ENCODE peak calls at places on chromosomes 13 and 19, in seven cellular contexts. J is epithelial cell of esophagus, C is A549, Q is left ventricle myocardium inferior, I is fibroblast of lung, L is cardiac fibroblast, M is ovary. A is an unnamed sample.

GRCh38 chr13:33146843-33147611 is 130.8 kb downstream of the KL start:
- DNase-seq in C (no peak), I (no peak), M (no peak), L (no peak), Q (no peak), J (no peak), A (no peak)

GRCh38 chr13:60001892-60002291 is 161.8 kb downstream of the DIAPH3 start:
- DNase-seq in Q (no peak), C (no peak), I (no peak), M (no peak), J (peak), L (peak), A (peak)

GRCh38 chr19:50204811-50205675 is 1.6 kb downstream of the MYH14 start:
- DNase-seq in M (no peak), Q (peak), C (no peak), I (no peak), L (no peak), J (peak), A (no peak)

GRCh38 chr13:48708764-48709163 is 55.0 kb downstream of the CYSLTR2 start:
- DNase-seq in L (no peak), I (no peak), J (no peak), Q (no peak), M (no peak), C (no peak), A (no peak)

GRCh38 chr19:35490364-35490763 is at the start of gene KRTDAP:
- DNase-seq in J (peak), L (no peak), M (no peak), I (no peak), Q (no peak), C (no peak), A (no peak)

GRCh38 chr19:46716013-46716671 is 772 bp downstream of the PRKD2 start:
- DNase-seq in I (no peak), J (no peak), Q (no peak), C (peak), L (no peak), M (no peak), A (no peak)

GRCh38 chr13:51177188-51177587 is 45.0 kb upstream of the FAM124A start:
- DNase-seq in Q (no peak), M (no peak), C (no peak), I (no peak), L (no peak), J (no peak), A (no peak)

GRCh38 chr19:8468761-8469458 is 24.1 kb downstream of the HNRNPM start:
- DNase-seq in Q (no peak), M (no peak), C (no peak), L (no peak), I (peak), J (no peak), A (peak)

GRCh38 chr19:39424934-39425333 is 10.8 kb downstream of the RPS16 start:
- DNase-seq in Q (no peak), C (no peak), J (no peak), M (peak), L (no peak), I (no peak), A (no peak)

GRCh38 chr19:35531291-35531690 is 2.0 kb upstream of the GAPDHS start:
- DNase-seq in J (peak), M (no peak), Q (no peak), I (no peak), L (no peak), C (no peak), A (no peak)

GRCh38 chr19:5036733-5037681 is 68.1 kb downstream of the KDM4B start:
- DNase-seq in M (peak), J (peak), I (peak), C (no peak), Q (peak), L (peak), A (peak)

GRCh38 chr19:42150353-42150752 is 18.1 kb upstream of the POU2F2 start:
- DNase-seq in Q (no peak), C (no peak), M (no peak), L (no peak), I (no peak), J (no peak), A (no peak)

GRCh38 chr13:105167385-105167784 is 1368.1 kb downstream of the EFNB2 start:
- DNase-seq in L (no peak), M (no peak), Q (no peak), J (no peak), C (no peak), I (no peak), A (no peak)

GRCh38 chr13:80497439-80497838 is 156.5 kb upstream of the SPRY2 start:
- DNase-seq in M (no peak), Q (no peak), C (no peak), J (no peak), I (no peak), L (no peak), A (no peak)

GRCh38 chr19:16368385-16369305 is 44.0 kb downstream of the KLF2 start:
- DNase-seq in C (no peak), I (no peak), M (peak), L (no peak), Q (no peak), J (no peak), A (no peak)

GRCh38 chr19:51514866-51515481 is 13.4 kb upstream of the SIGLEC12 start:
- DNase-seq in L (peak), M (no peak), J (peak), C (peak), I (peak), Q (no peak), A (peak)

GRCh38 chr13:94712287-94712811 is at the start of gene SOX21:
- DNase-seq in M (no peak), L (no peak), C (no peak), Q (no peak), I (peak), J (peak), A (no peak)

GRCh38 chr13:99071211-99071610 is 93.3 kb upstream of the DOCK9 start:
- DNase-seq in L (no peak), I (no peak), C (no peak), M (no peak), Q (no peak), J (no peak), A (no peak)

GRCh38 chr13:41370736-41371135 is 59.7 kb downstream of the NAA16 start:
- DNase-seq in M (no peak), J (no peak), I (no peak), C (no peak), Q (no peak), L (peak), A (no peak)

GRCh38 chr13:72523049-72523448 is 204.4 kb downstream of the MZT1 start:
- DNase-seq in L (no peak), I (no peak), M (no peak), C (no peak), Q (no peak), J (no peak), A (no peak)

GRCh38 chr19:39778763-39779162 is at the start of gene LEUTX:
- DNase-seq in M (no peak), C (no peak), Q (no peak), L (no peak), I (no peak), J (no peak), A (no peak)

GRCh38 chr13:24625870-24626419 is 54.3 kb upstream of the ATP12A start:
- DNase-seq in J (no peak), M (no peak), L (no peak), I (no peak), Q (no peak), C (no peak), A (no peak)

GRCh38 chr13:79533781-79534400 is 52.9 kb downstream of the NDFIP2 start:
- DNase-seq in I (no peak), Q (no peak), J (no peak), M (no peak), L (peak), C (no peak), A (peak)

GRCh38 chr13:99293178-99293577 is 14.0 kb downstream of the GPR183 start:
- DNase-seq in C (no peak), I (no peak), M (no peak), J (no peak), Q (no peak), L (no peak), A (no peak)

GRCh38 chr19:36030264-36031148 is 2.2 kb downstream of the CLIP3 start:
- DNase-seq in I (no peak), M (no peak), C (no peak), J (peak), Q (no peak), L (peak), A (peak)

GRCh38 chr19:55646889-55647731 is 902 bp upstream of the CCDC106 start:
- DNase-seq in Q (no peak), M (no peak), I (no peak), J (no peak), C (no peak), L (no peak), A (no peak)

GRCh38 chr13:108086678-108087077 is 128.7 kb downstream of the LIG4 start:
- DNase-seq in Q (no peak), M (no peak), C (no peak), J (peak), I (peak), L (no peak), A (peak)

GRCh38 chr19:35493971-35494370 is 3.7 kb upstream of the KRTDAP start:
- DNase-seq in I (no peak), M (no peak), C (no peak), J (peak), L (no peak), Q (no peak), A (no peak)

GRCh38 chr19:44942067-44942571 is at the start of gene APOC4:
- DNase-seq in M (no peak), C (no peak), L (no peak), I (no peak), Q (no peak), J (no peak), A (no peak)

GRCh38 chr13:114166381-114167131 is 12.5 kb upstream of the CFAP97D2 start:
- DNase-seq in J (no peak), M (no peak), C (no peak), I (no peak), Q (peak), L (no peak), A (no peak)

GRCh38 chr13:51646041-51646670 is 61.9 kb downstream of the WDFY2 start:
- DNase-seq in I (no peak), Q (no peak), L (no peak), C (no peak), J (no peak), M (no peak), A (no peak)

GRCh38 chr19:2724148-2724557 is 3.0 kb upstream of the DIRAS1 start:
- DNase-seq in M (no peak), I (no peak), J (no peak), L (no peak), C (no peak), Q (no peak), A (no peak)
- TF ChIP-seq CTCF in M (no peak), I (peak), J (no peak), L (no peak), C (no peak), Q (no peak), A (peak)

GRCh38 chr13:111492341-111492945 is 172.0 kb downstream of the TEX29 start:
- DNase-seq in C (no peak), L (no peak), M (no peak), Q (no peak), J (no peak), I (no peak), A (no peak)
- H3K4me3 ChIP-seq in C (no peak), L (no peak), M (no peak), Q (no peak), J (no peak), I (no peak), A (no peak)

GRCh38 chr13:20045946-20046548 is 87.5 kb downstream of the ZMYM2 start:
- DNase-seq in J (no peak), L (no peak), Q (no peak), I (no peak), M (no peak), C (no peak), A (no peak)
- TF ChIP-seq CTCF in J (no peak), L (no peak), Q (no peak), I (no peak), M (no peak), C (no peak), A (no peak)

GRCh38 chr19:3656073-3656746 is 29.6 kb upstream of the CACTIN start:
- DNase-seq in Q (no peak), L (peak), J (peak), I (peak), C (no peak), M (no peak), A (no peak)
- H3K4me3 ChIP-seq in Q (no peak), L (no peak), J (no peak), I (no peak), C (no peak), M (no peak), A (no peak)

DNA sequence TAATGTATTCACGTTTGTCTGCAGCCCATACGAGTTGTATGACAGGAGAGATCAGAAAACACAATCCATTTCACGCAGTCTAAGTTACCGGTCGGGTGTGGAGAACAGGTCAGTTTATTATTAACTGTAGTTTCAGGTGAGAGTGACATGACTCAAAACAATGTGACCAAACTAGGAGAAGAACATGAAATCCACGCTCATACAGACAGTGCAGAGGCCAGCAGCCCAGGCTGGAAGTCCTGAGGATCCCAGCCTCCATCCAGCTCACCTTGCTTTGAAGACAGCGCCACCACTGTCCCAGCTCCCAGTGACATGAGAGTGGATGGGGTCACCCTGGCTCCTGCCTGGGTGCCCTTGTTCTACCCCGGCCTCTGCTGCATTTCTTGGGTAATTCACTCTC is 19.7 kb upstream of the ATP11A start:
- DNase-seq in C (no peak), L (no peak), Q (no peak), M (no peak), J (no peak), I (no peak), A (no peak)
- TF ChIP-seq CTCF in C (no peak), L (no peak), Q (no peak), M (no peak), J (no peak), I (no peak), A (no peak)

GRCh38 chr19:49017041-49017665 is at the start of gene LHB:
- DNase-seq in L (no peak), M (no peak), C (no peak), J (no peak), I (no peak), Q (no peak), A (no peak)
- H3K4me3 ChIP-seq in L (peak), M (peak), C (peak), J (peak), I (peak), Q (peak), A (peak)